ENCODE peak calls at places on chromosomes 4 and X, in seven cellular contexts. One of them, this sample, is unnamed. For H3K9me3, the result is how much of the 10 kb centered on the place peaks cover.

GRCh38 chr4:40337081-40337480 is 1.9 kb downstream of the CHRNA9 start:
- DNase-seq in HCT116: no peak
- DNase-seq in upper lobe of left lung: no peak
- DNase-seq in uterus: no peak
- DNase-seq in ovary: no peak
- DNase-seq in adrenal gland: no peak
- DNase-seq in tibial nerve: no peak
- DNase-seq in this sample: no peak

GRCh38 chr4:174061026-174061425 is 222.4 kb downstream of the FBXO8 start:
- DNase-seq in upper lobe of left lung: no peak
- DNase-seq in tibial nerve: no peak
- DNase-seq in HCT116: no peak
- DNase-seq in uterus: no peak
- DNase-seq in adrenal gland: no peak
- DNase-seq in ovary: no peak
- DNase-seq in this sample: no peak

GRCh38 chr4:26150948-26151347 is 169.9 kb upstream of the RBPJ start:
- DNase-seq in HCT116: no peak
- DNase-seq in adrenal gland: no peak
- DNase-seq in ovary: no peak
- DNase-seq in tibial nerve: peak
- DNase-seq in upper lobe of left lung: no peak
- DNase-seq in uterus: no peak
- DNase-seq in this sample: no peak

GRCh38 chrX:43958529-43958928 is 14.7 kb downstream of the NDP start:
- DNase-seq in HCT116: peak
- DNase-seq in adrenal gland: peak
- DNase-seq in tibial nerve: peak
- DNase-seq in uterus: peak
- DNase-seq in upper lobe of left lung: no peak
- DNase-seq in ovary: no peak
- DNase-seq in this sample: peak

GRCh38 chr4:154189346-154189745 is 302.3 kb downstream of the DCHS2 start:
- DNase-seq in tibial nerve: no peak
- DNase-seq in uterus: no peak
- DNase-seq in ovary: no peak
- DNase-seq in upper lobe of left lung: no peak
- DNase-seq in adrenal gland: no peak
- DNase-seq in HCT116: no peak
- DNase-seq in this sample: no peak

GRCh38 chr4:10212901-10213300 is 96.3 kb upstream of the WDR1 start:
- DNase-seq in uterus: no peak
- DNase-seq in upper lobe of left lung: no peak
- DNase-seq in HCT116: no peak
- DNase-seq in tibial nerve: no peak
- DNase-seq in ovary: no peak
- DNase-seq in adrenal gland: no peak
- DNase-seq in this sample: no peak

GRCh38 chr4:99968330-99968729 is 18.3 kb upstream of the H2AZ1 start:
- DNase-seq in upper lobe of left lung: no peak
- DNase-seq in uterus: no peak
- DNase-seq in tibial nerve: no peak
- DNase-seq in HCT116: no peak
- DNase-seq in ovary: no peak
- DNase-seq in adrenal gland: no peak
- DNase-seq in this sample: no peak

GRCh38 chrX:56746996-56747395 is 18.0 kb downstream of the NBDY start:
- DNase-seq in uterus: no peak
- DNase-seq in adrenal gland: no peak
- DNase-seq in HCT116: no peak
- DNase-seq in ovary: no peak
- DNase-seq in upper lobe of left lung: no peak
- DNase-seq in tibial nerve: no peak
- DNase-seq in this sample: no peak

GRCh38 chr4:142615324-142615665 is 230.8 kb downstream of the INPP4B start:
- DNase-seq in upper lobe of left lung: no peak
- DNase-seq in adrenal gland: no peak
- DNase-seq in tibial nerve: no peak
- DNase-seq in uterus: no peak
- DNase-seq in HCT116: no peak
- DNase-seq in ovary: no peak
- DNase-seq in this sample: no peak

GRCh38 chr4:6782846-6783110 is 251 bp downstream of the KIAA0232 start:
- DNase-seq in ovary: no peak
- DNase-seq in upper lobe of left lung: no peak
- DNase-seq in HCT116: no peak
- DNase-seq in uterus: no peak
- DNase-seq in adrenal gland: no peak
- DNase-seq in tibial nerve: no peak
- DNase-seq in this sample: no peak

GRCh38 chrX:131895002-131895401 is 128.1 kb upstream of the STK26 start:
- DNase-seq in uterus: no peak
- DNase-seq in upper lobe of left lung: no peak
- DNase-seq in tibial nerve: no peak
- DNase-seq in HCT116: no peak
- DNase-seq in ovary: no peak
- DNase-seq in adrenal gland: no peak
- DNase-seq in this sample: no peak

GRCh38 chr4:90317785-90318184 is 190.6 kb downstream of the CCSER1 start:
- DNase-seq in tibial nerve: no peak
- DNase-seq in adrenal gland: no peak
- DNase-seq in upper lobe of left lung: no peak
- DNase-seq in uterus: no peak
- DNase-seq in ovary: no peak
- DNase-seq in HCT116: peak
- DNase-seq in this sample: no peak
- TF ChIP-seq POLR2A in tibial nerve: no peak
- TF ChIP-seq POLR2A in adrenal gland: no peak
- TF ChIP-seq POLR2A in upper lobe of left lung: no peak
- TF ChIP-seq POLR2A in uterus: no peak
- TF ChIP-seq POLR2A in ovary: no peak
- TF ChIP-seq POLR2A in HCT116: no peak
- TF ChIP-seq POLR2A in this sample: no peak

DNA sequence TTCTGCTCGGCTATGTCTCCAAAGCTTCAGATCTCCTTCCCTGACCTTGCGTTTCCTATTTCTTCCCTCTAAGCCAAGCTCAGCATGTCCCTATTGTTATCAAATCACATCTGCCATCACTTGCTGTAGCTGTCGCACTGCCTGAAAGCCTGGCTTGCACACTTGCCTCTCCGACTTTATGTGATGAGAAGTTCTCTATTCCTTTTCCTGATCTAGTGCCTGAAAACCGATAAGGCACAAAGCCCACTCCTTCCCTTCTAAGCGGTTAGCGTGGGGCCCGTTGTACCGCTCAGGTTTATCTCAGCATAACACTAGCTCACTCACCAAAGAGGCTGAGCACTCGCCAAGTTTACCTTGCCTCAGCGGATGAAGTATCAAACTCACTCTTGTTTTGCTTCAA is 816 bp downstream of the NMU start:
- DNase-seq in ovary: no peak
- DNase-seq in tibial nerve: no peak
- DNase-seq in upper lobe of left lung: no peak
- DNase-seq in uterus: no peak
- DNase-seq in HCT116: no peak
- DNase-seq in adrenal gland: no peak
- DNase-seq in this sample: no peak
- H3K4me3 ChIP-seq in ovary: no peak
- H3K4me3 ChIP-seq in tibial nerve: no peak
- H3K4me3 ChIP-seq in upper lobe of left lung: peak
- H3K4me3 ChIP-seq in uterus: no peak
- H3K4me3 ChIP-seq in HCT116: peak
- H3K4me3 ChIP-seq in adrenal gland: no peak
- H3K4me3 ChIP-seq in this sample: no peak

DNA sequence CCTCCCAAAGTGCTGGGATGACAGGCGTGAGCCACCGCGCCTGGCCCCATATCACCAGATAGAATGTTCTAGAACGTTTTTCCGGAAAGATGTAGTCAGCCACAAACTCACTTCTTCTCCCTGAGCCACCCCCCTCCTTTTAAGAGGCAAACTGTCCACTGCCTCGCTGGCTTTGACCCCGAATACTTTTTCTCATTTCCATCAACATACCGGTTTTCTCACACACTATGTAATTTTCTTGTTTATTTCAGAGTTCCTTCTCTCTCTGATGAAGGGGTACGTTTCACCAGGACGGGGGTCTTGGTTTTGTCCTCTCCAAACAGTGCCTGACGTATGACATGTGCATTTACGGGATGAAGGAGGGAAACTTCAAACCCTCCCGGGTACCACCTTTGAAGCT is 74.0 kb downstream of the CRLF2 start:
- DNase-seq in upper lobe of left lung: peak
- DNase-seq in ovary: no peak
- DNase-seq in tibial nerve: no peak
- DNase-seq in HCT116: no peak
- DNase-seq in adrenal gland: no peak
- DNase-seq in uterus: no peak
- DNase-seq in this sample: no peak
- H3K9me3 ChIP-seq in upper lobe of left lung: under half
- H3K9me3 ChIP-seq in ovary: under half
- H3K9me3 ChIP-seq in tibial nerve: under half
- H3K9me3 ChIP-seq in HCT116: under half
- H3K9me3 ChIP-seq in adrenal gland: under half
- H3K9me3 ChIP-seq in uterus: under half
- H3K9me3 ChIP-seq in this sample: under half

DNA sequence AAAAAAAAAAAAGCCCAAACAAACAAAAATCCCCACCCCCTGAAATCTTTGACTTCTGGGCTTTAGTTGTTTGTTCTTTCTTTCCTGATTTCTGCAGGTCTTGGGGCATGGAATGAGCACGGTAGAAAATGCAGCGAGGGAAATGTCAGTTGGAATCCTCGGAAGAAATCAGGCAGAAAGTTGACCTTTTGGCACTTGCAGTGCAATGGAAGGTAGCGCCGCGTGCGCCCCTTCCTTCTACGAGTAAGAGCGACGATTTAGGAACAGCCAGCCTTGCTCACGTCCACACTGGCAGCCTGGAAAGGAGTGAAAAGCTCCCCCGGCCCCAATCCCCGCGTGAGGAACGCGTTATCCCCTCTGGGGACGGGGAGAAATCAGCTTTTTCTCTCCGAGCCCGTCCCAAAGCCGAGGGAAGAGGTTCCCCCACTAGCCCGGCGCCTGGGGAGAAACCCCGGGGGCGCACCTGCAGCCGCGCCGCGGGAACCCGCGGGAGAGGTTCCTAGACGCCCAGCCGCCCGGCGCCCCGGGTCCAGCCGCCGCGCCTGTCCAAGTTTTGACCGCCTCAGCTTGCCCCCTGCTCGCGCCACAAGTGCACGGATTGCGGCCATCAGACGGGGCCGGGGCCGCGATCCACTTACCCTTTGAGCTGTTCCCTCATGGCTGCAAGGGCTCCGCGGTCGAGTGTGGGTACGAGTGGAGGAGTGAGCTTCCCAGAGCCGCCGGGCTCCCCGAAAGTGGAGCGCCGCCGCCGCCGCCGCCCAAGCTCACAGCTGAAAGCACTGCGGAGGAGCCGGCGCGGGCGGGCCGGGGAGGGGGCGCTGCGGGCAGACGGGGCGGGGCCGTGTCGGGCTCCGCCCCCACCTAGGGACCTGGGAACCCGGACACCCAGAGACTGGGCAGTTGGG is 194.6 kb upstream of the FTHL17 start:
- DNase-seq in tibial nerve: no peak
- DNase-seq in ovary: peak
- DNase-seq in upper lobe of left lung: peak
- DNase-seq in uterus: peak
- DNase-seq in HCT116: no peak
- DNase-seq in adrenal gland: peak
- DNase-seq in this sample: peak
- TF ChIP-seq POLR2A in tibial nerve: peak
- TF ChIP-seq POLR2A in ovary: no peak
- TF ChIP-seq POLR2A in upper lobe of left lung: no peak
- TF ChIP-seq POLR2A in uterus: no peak
- TF ChIP-seq POLR2A in HCT116: no peak
- TF ChIP-seq POLR2A in adrenal gland: no peak
- TF ChIP-seq POLR2A in this sample: peak

GRCh38 chrX:91435465-91435864 is 826 bp downstream of the PABPC5 start:
- DNase-seq in upper lobe of left lung: no peak
- DNase-seq in tibial nerve: no peak
- DNase-seq in ovary: peak
- DNase-seq in adrenal gland: peak
- DNase-seq in uterus: no peak
- DNase-seq in HCT116: no peak
- DNase-seq in this sample: no peak
- H3K4me3 ChIP-seq in upper lobe of left lung: peak
- H3K4me3 ChIP-seq in tibial nerve: peak
- H3K4me3 ChIP-seq in ovary: peak
- H3K4me3 ChIP-seq in adrenal gland: no peak
- H3K4me3 ChIP-seq in uterus: peak
- H3K4me3 ChIP-seq in HCT116: no peak
- H3K4me3 ChIP-seq in this sample: no peak